ENCODE peak calls at places on chromosome 4, in five cellular contexts. One of them, this sample, is unnamed.

GRCh38 chr4:154822775-154823174 is 41.7 kb downstream of the RBM46 start:
- DNase-seq in keratinocyte: peak; percentile 25
- DNase-seq in GM23248: peak; percentile 91
- DNase-seq in sigmoid colon: no peak
- DNase-seq in cardiac muscle cell: peak; percentile 59
- DNase-seq in this sample: no peak

GRCh38 chr4:33062155-33062554 is 2342.0 kb downstream of the PCDH7 start:
- DNase-seq in cardiac muscle cell: peak; percentile 57
- DNase-seq in keratinocyte: no peak
- DNase-seq in sigmoid colon: no peak
- DNase-seq in GM23248: no peak
- DNase-seq in this sample: no peak

GRCh38 chr4:124433500-124433899 is 279.0 kb downstream of the ANKRD50 start:
- DNase-seq in sigmoid colon: no peak
- DNase-seq in cardiac muscle cell: peak; percentile 28
- DNase-seq in keratinocyte: no peak
- DNase-seq in GM23248: peak; percentile 19
- DNase-seq in this sample: no peak

GRCh38 chr4:3786196-3786869 is 20.1 kb downstream of the ADRA2C start:
- DNase-seq in GM23248: peak; percentile 16
- DNase-seq in cardiac muscle cell: no peak
- DNase-seq in sigmoid colon: no peak
- DNase-seq in keratinocyte: no peak
- DNase-seq in this sample: no peak

GRCh38 chr4:53908661-53909078 is 155.7 kb downstream of the CHIC2 start:
- DNase-seq in cardiac muscle cell: peak; percentile 98
- DNase-seq in GM23248: peak; percentile 89
- DNase-seq in keratinocyte: no peak
- DNase-seq in sigmoid colon: peak; percentile 72
- DNase-seq in this sample: no peak

GRCh38 chr4:119638359-119638758 is 9.8 kb upstream of the PDE5A start:
- DNase-seq in GM23248: no peak
- DNase-seq in keratinocyte: no peak
- DNase-seq in cardiac muscle cell: no peak
- DNase-seq in sigmoid colon: no peak
- DNase-seq in this sample: no peak

GRCh38 chr4:139619644-139620043 is 46.0 kb upstream of the MGST2 start:
- DNase-seq in keratinocyte: no peak
- DNase-seq in cardiac muscle cell: peak; percentile 50
- DNase-seq in sigmoid colon: no peak
- DNase-seq in GM23248: peak; percentile 70
- DNase-seq in this sample: no peak

GRCh38 chr4:14111730-14112171 is 484.2 kb upstream of the BOD1L1 start:
- DNase-seq in keratinocyte: no peak
- DNase-seq in cardiac muscle cell: peak; percentile 59
- DNase-seq in sigmoid colon: no peak
- DNase-seq in GM23248: peak; percentile 89
- DNase-seq in this sample: no peak

GRCh38 chr4:151226004-151226932 is 50.7 kb upstream of the PRSS48 start:
- DNase-seq in cardiac muscle cell: peak; percentile 89
- DNase-seq in GM23248: peak; percentile 90
- DNase-seq in sigmoid colon: no peak
- DNase-seq in keratinocyte: no peak
- DNase-seq in this sample: no peak

GRCh38 chr4:13918110-13918509 is 290.6 kb upstream of the BOD1L1 start:
- DNase-seq in GM23248: peak; percentile 99
- DNase-seq in cardiac muscle cell: peak; percentile 95
- DNase-seq in sigmoid colon: peak; percentile 70
- DNase-seq in keratinocyte: peak; percentile 96
- DNase-seq in this sample: no peak

GRCh38 chr4:156778606-156779005 is 193.0 kb downstream of the PDGFC start:
- DNase-seq in sigmoid colon: no peak
- DNase-seq in GM23248: peak; percentile 75
- DNase-seq in cardiac muscle cell: peak; percentile 80
- DNase-seq in keratinocyte: no peak
- DNase-seq in this sample: no peak

GRCh38 chr4:121819216-121819980 is 4.3 kb downstream of the CCNA2 start:
- DNase-seq in sigmoid colon: no peak
- DNase-seq in cardiac muscle cell: peak; percentile 33
- DNase-seq in keratinocyte: no peak
- DNase-seq in GM23248: peak; percentile 45
- DNase-seq in this sample: no peak
- H3K4me3 ChIP-seq in sigmoid colon: no peak overlapping the region
- H3K4me3 ChIP-seq in cardiac muscle cell: no peak overlapping the region
- H3K4me3 ChIP-seq in keratinocyte: no peak overlapping the region
- H3K4me3 ChIP-seq in GM23248: no peak overlapping the region
- H3K4me3 ChIP-seq in this sample: no peak overlapping the region

GRCh38 chr4:143369556-143369955 is 32.9 kb downstream of the GAB1 start:
- DNase-seq in sigmoid colon: no peak
- DNase-seq in cardiac muscle cell: no peak
- DNase-seq in keratinocyte: no peak
- DNase-seq in GM23248: no peak
- DNase-seq in this sample: no peak

GRCh38 chr4:143374771-143375170 is 38.1 kb downstream of the GAB1 start:
- DNase-seq in sigmoid colon: no peak
- DNase-seq in cardiac muscle cell: no peak
- DNase-seq in GM23248: no peak
- DNase-seq in keratinocyte: no peak
- DNase-seq in this sample: no peak

GRCh38 chr4:143367863-143368262 is 31.2 kb downstream of the GAB1 start:
- DNase-seq in cardiac muscle cell: no peak
- DNase-seq in GM23248: no peak
- DNase-seq in keratinocyte: no peak
- DNase-seq in sigmoid colon: no peak
- DNase-seq in this sample: no peak

GRCh38 chr4:143375326-143376073 is 38.8 kb downstream of the GAB1 start:
- DNase-seq in sigmoid colon: no peak
- DNase-seq in keratinocyte: no peak
- DNase-seq in cardiac muscle cell: no peak
- DNase-seq in GM23248: peak; percentile 46
- DNase-seq in this sample: no peak

DNA sequence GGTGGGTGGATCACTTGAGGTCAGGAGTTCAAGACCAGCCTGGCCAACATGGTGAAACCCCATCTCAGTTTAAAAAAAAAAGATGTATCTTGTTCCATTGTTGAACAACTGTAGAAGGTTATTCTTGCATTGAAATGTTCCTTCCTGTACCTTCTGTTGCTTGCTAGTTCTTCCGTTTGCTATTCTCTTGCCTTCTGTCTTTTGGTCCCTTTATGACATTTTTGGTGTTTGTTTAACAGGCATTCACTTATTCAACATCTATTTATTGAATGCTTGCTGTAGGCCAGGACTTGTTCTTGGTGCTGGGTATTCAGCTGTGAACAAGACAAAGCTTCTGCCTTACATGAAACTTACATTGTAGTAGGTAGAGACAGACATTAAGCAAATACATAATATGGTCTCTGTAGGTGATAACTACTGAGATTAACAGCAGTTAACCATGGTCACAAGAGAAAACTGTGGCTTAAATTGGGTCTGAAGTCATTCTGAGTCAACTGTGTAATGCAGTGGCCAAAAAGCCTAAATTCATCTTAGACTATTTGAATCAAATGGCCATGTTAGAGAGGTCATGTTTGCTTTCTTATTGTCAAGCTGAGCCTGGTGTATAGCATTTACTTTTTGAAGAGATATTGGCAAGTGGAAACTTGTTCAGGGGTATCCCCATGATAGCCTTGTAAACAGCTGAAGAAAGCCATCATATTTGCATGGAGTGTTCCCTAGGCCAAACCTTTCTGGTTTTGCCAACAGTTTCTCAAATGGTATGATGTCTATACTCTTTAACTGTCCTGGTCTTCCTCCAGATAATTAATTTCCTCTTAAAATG is 35.6 kb downstream of the GAB1 start:
- DNase-seq in keratinocyte: no peak
- DNase-seq in cardiac muscle cell: no peak
- DNase-seq in sigmoid colon: no peak
- DNase-seq in GM23248: no peak
- DNase-seq in this sample: no peak
- H3K4me1 ChIP-seq in keratinocyte: peaks cover 3% of the 10 kb centered on the region
- H3K4me1 ChIP-seq in cardiac muscle cell: peaks cover 18% of the 10 kb centered on the region
- H3K4me1 ChIP-seq in sigmoid colon: peaks cover 68% of the 10 kb centered on the region
- H3K4me1 ChIP-seq in GM23248: no peaks in the 10 kb centered on the region
- H3K4me1 ChIP-seq in this sample: no peaks in the 10 kb centered on the region

GRCh38 chr4:38710053-38710452 is 46.1 kb downstream of the KLF3 start:
- DNase-seq in cardiac muscle cell: no peak
- DNase-seq in GM23248: no peak
- DNase-seq in sigmoid colon: no peak
- DNase-seq in keratinocyte: no peak
- DNase-seq in this sample: no peak
- H3K27me3 ChIP-seq in cardiac muscle cell: no peaks in the 10 kb centered on the region
- H3K27me3 ChIP-seq in GM23248: no peaks in the 10 kb centered on the region
- H3K27me3 ChIP-seq in sigmoid colon: no peaks in the 10 kb centered on the region
- H3K27me3 ChIP-seq in keratinocyte: no peaks in the 10 kb centered on the region
- H3K27me3 ChIP-seq in this sample: no peaks in the 10 kb centered on the region

GRCh38 chr4:175999944-176000343 is 65.7 kb upstream of the WDR17 start:
- DNase-seq in cardiac muscle cell: no peak
- DNase-seq in keratinocyte: no peak
- DNase-seq in GM23248: no peak
- DNase-seq in sigmoid colon: no peak
- DNase-seq in this sample: no peak

GRCh38 chr4:175998782-175999181 is 66.9 kb upstream of the WDR17 start:
- DNase-seq in cardiac muscle cell: no peak
- DNase-seq in GM23248: no peak
- DNase-seq in keratinocyte: no peak
- DNase-seq in sigmoid colon: no peak
- DNase-seq in this sample: no peak

GRCh38 chr4:175997291-175997690 is 68.3 kb upstream of the WDR17 start:
- DNase-seq in GM23248: no peak
- DNase-seq in keratinocyte: no peak
- DNase-seq in cardiac muscle cell: no peak
- DNase-seq in sigmoid colon: no peak
- DNase-seq in this sample: no peak

GRCh38 chr4:176002007-176002623 is 63.5 kb upstream of the WDR17 start:
- DNase-seq in cardiac muscle cell: no peak
- DNase-seq in keratinocyte: no peak
- DNase-seq in sigmoid colon: peak; percentile 74
- DNase-seq in GM23248: peak; percentile 34
- DNase-seq in this sample: no peak

DNA sequence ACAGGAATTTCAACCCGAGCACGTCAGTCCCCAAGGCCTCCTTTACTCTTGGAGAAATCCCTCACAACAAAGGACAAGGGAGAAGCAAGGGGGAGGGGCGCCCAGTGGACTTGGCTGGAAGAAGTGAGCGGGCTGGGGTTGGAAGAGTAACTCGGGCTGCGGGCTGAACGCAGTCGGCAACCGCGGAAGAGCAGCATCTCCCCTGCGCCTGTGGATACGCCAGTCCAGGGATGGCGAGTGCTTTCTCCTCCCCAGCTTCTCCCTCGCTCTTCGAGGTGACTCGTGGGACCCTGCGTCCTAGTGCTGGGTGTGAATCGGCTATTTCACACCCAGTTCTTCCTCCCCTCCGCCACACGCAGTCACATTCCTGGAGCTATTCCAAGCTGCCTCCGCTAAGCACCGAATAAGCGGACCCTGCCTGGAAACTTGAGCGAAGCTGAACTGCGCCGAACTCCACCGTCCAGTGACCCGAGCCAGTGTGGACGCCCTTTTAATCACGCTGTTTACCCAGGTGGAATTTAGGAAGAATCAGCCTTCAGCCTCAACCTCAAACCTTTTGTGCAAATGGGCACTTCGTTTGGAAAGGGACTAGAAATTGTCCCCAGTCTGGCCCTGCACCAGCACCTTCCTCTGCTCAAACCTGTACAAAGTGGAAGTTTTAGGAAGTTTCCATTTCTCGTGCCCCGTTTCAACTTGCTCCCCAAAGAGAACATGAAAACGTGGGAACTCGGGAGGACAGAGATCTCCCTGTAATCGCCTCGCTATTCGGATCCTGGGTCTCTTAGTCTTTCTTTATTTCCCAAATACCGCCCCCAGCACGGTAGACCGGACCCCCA is 64.3 kb upstream of the WDR17 start:
- DNase-seq in GM23248: peak; percentile 24
- DNase-seq in cardiac muscle cell: peak; percentile 33
- DNase-seq in sigmoid colon: peak; percentile 87
- DNase-seq in keratinocyte: no peak
- DNase-seq in this sample: no peak
- H3K4me3 ChIP-seq in GM23248: peak overlapping the region; percentile 60
- H3K4me3 ChIP-seq in cardiac muscle cell: peak overlapping the region; percentile 63
- H3K4me3 ChIP-seq in sigmoid colon: peak overlapping the region; percentile 72
- H3K4me3 ChIP-seq in keratinocyte: peak overlapping the region; percentile 24
- H3K4me3 ChIP-seq in this sample: no peak overlapping the region

GRCh38 chr4:10109995-10110670 is 6.5 kb downstream of the WDR1 start:
- DNase-seq in keratinocyte: no peak
- DNase-seq in cardiac muscle cell: no peak
- DNase-seq in sigmoid colon: no peak
- DNase-seq in GM23248: no peak
- DNase-seq in this sample: no peak
- H3K4me1 ChIP-seq in keratinocyte: peaks cover 72% of the 10 kb centered on the region
- H3K4me1 ChIP-seq in cardiac muscle cell: peaks cover 49% of the 10 kb centered on the region
- H3K4me1 ChIP-seq in sigmoid colon: peaks cover 100% of the 10 kb centered on the region
- H3K4me1 ChIP-seq in GM23248: peaks cover 76% of the 10 kb centered on the region
- H3K4me1 ChIP-seq in this sample: peaks cover 100% of the 10 kb centered on the region

DNA sequence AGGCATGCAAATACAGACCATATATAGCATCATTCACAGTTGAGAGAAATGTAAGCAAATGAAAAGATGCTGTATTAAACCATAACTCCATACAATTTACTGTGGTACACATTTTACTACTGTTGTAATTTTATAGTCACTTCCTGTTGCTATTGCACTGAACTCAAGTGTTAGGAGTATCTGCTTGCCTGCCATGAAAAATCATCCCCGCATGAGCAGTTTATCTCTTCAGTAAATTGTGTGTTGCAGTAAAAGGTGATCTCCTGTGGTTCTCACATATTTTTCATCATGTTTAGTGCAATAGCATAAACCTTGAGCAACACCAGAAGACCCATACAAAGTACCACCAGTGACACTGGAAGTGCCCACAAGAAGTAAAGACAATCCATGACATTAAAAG is 1153.4 kb downstream of the FAT4 start:
- DNase-seq in keratinocyte: no peak
- DNase-seq in sigmoid colon: no peak
- DNase-seq in cardiac muscle cell: no peak
- DNase-seq in GM23248: no peak
- DNase-seq in this sample: no peak
- H3K27me3 ChIP-seq in keratinocyte: no peaks in the 10 kb centered on the region
- H3K27me3 ChIP-seq in sigmoid colon: no peaks in the 10 kb centered on the region
- H3K27me3 ChIP-seq in cardiac muscle cell: no peaks in the 10 kb centered on the region
- H3K27me3 ChIP-seq in GM23248: no peaks in the 10 kb centered on the region
- H3K27me3 ChIP-seq in this sample: no peaks in the 10 kb centered on the region

DNA sequence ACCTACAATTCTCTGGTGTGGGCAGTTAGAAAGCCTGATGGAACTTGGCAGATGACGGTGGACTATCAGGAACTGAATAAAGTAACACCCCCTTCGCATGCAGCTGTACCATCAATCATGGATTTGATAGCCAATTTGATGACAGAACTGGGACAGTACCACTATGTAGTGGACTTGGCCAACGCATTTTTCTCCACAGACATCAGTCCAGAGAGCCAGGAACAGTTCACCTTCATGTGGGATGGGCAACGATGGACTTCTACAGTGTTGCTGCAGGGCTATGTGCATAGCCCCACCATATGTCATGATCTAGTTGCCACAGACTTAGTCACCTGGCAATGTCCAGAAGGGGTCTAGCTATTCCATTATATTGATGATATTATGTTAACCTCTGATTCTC is 54.5 kb upstream of the CCDC149 start:
- DNase-seq in keratinocyte: no peak
- DNase-seq in GM23248: no peak
- DNase-seq in cardiac muscle cell: no peak
- DNase-seq in sigmoid colon: no peak
- DNase-seq in this sample: no peak
- H3K4me3 ChIP-seq in keratinocyte: no peak overlapping the region
- H3K4me3 ChIP-seq in GM23248: no peak overlapping the region
- H3K4me3 ChIP-seq in cardiac muscle cell: no peak overlapping the region
- H3K4me3 ChIP-seq in sigmoid colon: no peak overlapping the region
- H3K4me3 ChIP-seq in this sample: no peak overlapping the region